ENCODE peak calls at places on chromosome 12, in five cellular contexts. E, O, B, A and D are unnamed samples.

GRCh38 chr12:2003676-2004112 is 563 bp downstream of the DCP1B start:
- DNase-seq in O (no peak), A (no peak), E (no peak), B (peak; percentile 46), D (no peak)

GRCh38 chr12:95446511-95446910 is 27.4 kb upstream of the METAP2 start:
- DNase-seq in A (no peak), O (no peak), E (peak; percentile 67), B (no peak), D (no peak)

GRCh38 chr12:50055831-50056628 is 1.4 kb upstream of the ASIC1 start:
- DNase-seq in E (peak; percentile 67), O (peak; percentile 40), B (peak; percentile 63), A (peak; percentile 64), D (peak; percentile 39)

GRCh38 chr12:78146365-78146772 is 315.7 kb downstream of the NAV3 start:
- DNase-seq in E (no peak), O (no peak), A (peak; percentile 32), B (peak; percentile 43), D (no peak)

GRCh38 chr12:42447371-42447786 is 121.4 kb downstream of the PPHLN1 start:
- DNase-seq in E (no peak), O (no peak), B (no peak), A (no peak), D (no peak)

GRCh38 chr12:118714500-118714899 is 266.8 kb upstream of the SRRM4 start:
- DNase-seq in B (no peak), E (no peak), O (no peak), A (no peak), D (no peak)

GRCh38 chr12:81468206-81468605 is 290.9 kb downstream of the PPFIA2 start:
- DNase-seq in B (peak; percentile 6), A (no peak), E (no peak), O (no peak), D (no peak)

GRCh38 chr12:126811401-126811800 is 1455.6 kb upstream of the TMEM132C start:
- DNase-seq in E (no peak), O (no peak), B (no peak), A (no peak), D (no peak)

GRCh38 chr12:80936642-80937390 is 918 bp downstream of the LIN7A start:
- DNase-seq in E (peak; percentile 79), A (peak; percentile 27), B (peak; percentile 11), O (no peak), D (no peak)

GRCh38 chr12:110270125-110270962 is 10.7 kb upstream of the ATP2A2 start:
- DNase-seq in O (no peak), A (no peak), E (no peak), B (peak; percentile 47), D (no peak)

GRCh38 chr12:53674977-53675700 is 744 bp downstream of the ATP5MC2 start:
- DNase-seq in B (peak; percentile 5), O (no peak), E (no peak), A (peak; percentile 12), D (no peak)

GRCh38 chr12:119178544-119179334 is at the start of gene HSPB8:
- DNase-seq in E (peak; percentile 62), A (no peak), O (no peak), B (peak; percentile 28), D (no peak)

GRCh38 chr12:7031306-7031705 is 13.0 kb upstream of the LPCAT3 start:
- DNase-seq in B (no peak), E (no peak), O (no peak), A (no peak), D (no peak)

GRCh38 chr12:20487519-20487918 is 119.2 kb downstream of the PDE3A start:
- DNase-seq in O (no peak), B (no peak), E (no peak), A (no peak), D (no peak)

GRCh38 chr12:106226884-106227640 is 20.8 kb downstream of the CKAP4 start:
- DNase-seq in B (peak; percentile 81), O (peak; percentile 10), A (peak; percentile 56), E (no peak), D (no peak)

GRCh38 chr12:93979189-93979588 is 169.2 kb upstream of the PLXNC1 start:
- DNase-seq in O (no peak), A (peak; percentile 64), B (peak; percentile 52), E (no peak), D (no peak)

GRCh38 chr12:42014972-42015371 is 129.7 kb downstream of the GXYLT1 start:
- DNase-seq in E (no peak), B (no peak), O (no peak), A (peak; percentile 9), D (no peak)

GRCh38 chr12:62720661-62721330 is 214.2 kb downstream of the PPM1H start:
- DNase-seq in O (no peak), E (no peak), B (no peak), A (no peak), D (no peak)

GRCh38 chr12:128314611-128315010 is 47.6 kb downstream of the TMEM132C start:
- DNase-seq in E (no peak), A (no peak), O (no peak), B (no peak), D (no peak)

GRCh38 chr12:57104292-57104910 is 6.8 kb downstream of the STAT6 start:
- DNase-seq in A (no peak), E (no peak), B (no peak), O (no peak), D (no peak)

GRCh38 chr12:76586764-76587395 is 27.3 kb upstream of the OSBPL8 start:
- DNase-seq in A (peak; percentile 53), E (no peak), B (peak; percentile 67), O (peak; percentile 10), D (no peak)

GRCh38 chr12:31589896-31590729 is 823 bp downstream of the DENND5B start:
- DNase-seq in B (peak; percentile 57), E (peak; percentile 92), O (no peak), A (peak; percentile 70), D (peak; percentile 75)

GRCh38 chr12:103144278-103144677 is 186.8 kb downstream of the ASCL1 start:
- DNase-seq in B (no peak), A (peak; percentile 58), O (no peak), E (no peak), D (no peak)

GRCh38 chr12:68792952-68793351 is 15.0 kb upstream of the MDM2 start:
- DNase-seq in A (peak; percentile 81), B (peak; percentile 55), E (no peak), O (no peak), D (no peak)

GRCh38 chr12:131119936-131120335 is 166.2 kb downstream of the ADGRD1 start:
- DNase-seq in E (peak; percentile 28), O (no peak), A (no peak), B (no peak), D (no peak)

GRCh38 chr12:120261951-120262851 is 3.3 kb downstream of the PXN start:
- DNase-seq in E (peak; percentile 67), B (peak; percentile 97), O (no peak), A (no peak), D (no peak)

GRCh38 chr12:72081787-72082186 is 143.1 kb downstream of the TPH2 start:
- DNase-seq in E (no peak), B (no peak), A (no peak), O (no peak), D (no peak)

GRCh38 chr12:51322452-51322851 is 1.5 kb downstream of the BIN2 start:
- DNase-seq in B (no peak), O (no peak), E (no peak), A (peak; percentile 67), D (no peak)

GRCh38 chr12:119505001-119505400 is 88.6 kb upstream of the TMEM233 start:
- DNase-seq in E (no peak), O (no peak), B (no peak), A (peak; percentile 1), D (no peak)

GRCh38 chr12:122641976-122642375 is 61.2 kb downstream of the HCAR2 start:
- DNase-seq in B (peak; percentile 21), E (no peak), O (no peak), A (no peak), D (no peak)

GRCh38 chr12:42574879-42575278 is 14.7 kb downstream of the PRICKLE1 start:
- DNase-seq in A (no peak), O (no peak), E (no peak), B (no peak), D (no peak)

GRCh38 chr12:105329926-105330282 is 587 bp upstream of the C12orf75 start:
- DNase-seq in B (no peak), A (no peak), E (no peak), O (no peak), D (no peak)

GRCh38 chr12:95574030-95574429 is 22.8 kb upstream of the USP44 start:
- DNase-seq in B (no peak), E (no peak), A (no peak), O (no peak), D (peak; percentile 26)

GRCh38 chr12:46266869-46267617 is 1.8 kb downstream of the SLC38A1 start:
- DNase-seq in O (peak; percentile 52), E (peak; percentile 75), A (peak; percentile 61), B (peak; percentile 65), D (peak; percentile 38)

GRCh38 chr12:131273291-131273845 is 319.7 kb downstream of the ADGRD1 start:
- DNase-seq in O (no peak), B (no peak), E (peak; percentile 61), A (no peak), D (no peak)

DNA sequence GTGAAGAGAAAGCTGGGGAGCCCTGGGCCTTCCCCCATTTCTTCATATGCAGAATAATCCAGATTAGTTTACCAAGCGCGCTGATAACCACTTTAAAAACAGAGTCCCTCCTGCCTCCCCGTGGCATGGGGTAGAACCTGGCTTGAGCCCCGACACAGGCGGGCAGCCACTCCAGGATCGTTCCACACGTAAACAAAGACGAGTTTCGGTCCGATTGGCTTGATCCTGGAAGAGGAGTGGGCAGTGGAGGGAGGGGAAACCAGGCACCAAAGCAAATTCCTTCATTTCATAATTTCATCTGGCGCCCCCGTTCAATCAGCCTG is 909 bp upstream of the GPRC5A start:
- DNase-seq in E (no peak), A (no peak), B (no peak), O (no peak), D (no peak)
- TF ChIP-seq CTCF in E (no peak), A (no peak), B (no peak), O (no peak), D (no peak)

GRCh38 chr12:5549011-5549410 is 117.1 kb downstream of the NTF3 start:
- DNase-seq in B (no peak), A (no peak), O (no peak), E (no peak), D (no peak)
- TF ChIP-seq CTCF in B (no peak), A (no peak), O (no peak), E (no peak), D (no peak)

DNA sequence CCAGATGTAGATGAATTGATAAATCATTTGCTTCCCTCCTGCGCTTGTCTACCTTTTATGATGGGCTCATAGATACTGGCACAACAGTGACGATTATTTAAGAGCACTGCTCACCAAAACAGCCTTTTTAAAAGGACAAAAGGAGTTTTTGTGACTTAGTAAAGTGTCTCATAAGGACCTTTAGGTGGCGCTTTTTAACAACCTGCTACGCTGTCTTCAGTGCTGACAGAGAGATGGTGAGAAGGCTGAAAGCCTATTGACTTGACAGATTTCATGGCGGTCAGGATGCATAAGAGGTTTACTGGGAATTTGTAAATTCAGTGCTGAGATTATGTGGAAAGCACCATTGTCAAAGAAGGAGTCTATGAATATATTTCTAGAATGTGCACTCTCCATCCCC is 87.6 kb downstream of the SLC15A5 start:
- DNase-seq in E (no peak), O (no peak), B (peak; percentile 41), A (peak; percentile 7), D (no peak)
- TF ChIP-seq CTCF in E (no peak), O (no peak), B (peak; percentile 46), A (peak; percentile 10), D (no peak)

DNA sequence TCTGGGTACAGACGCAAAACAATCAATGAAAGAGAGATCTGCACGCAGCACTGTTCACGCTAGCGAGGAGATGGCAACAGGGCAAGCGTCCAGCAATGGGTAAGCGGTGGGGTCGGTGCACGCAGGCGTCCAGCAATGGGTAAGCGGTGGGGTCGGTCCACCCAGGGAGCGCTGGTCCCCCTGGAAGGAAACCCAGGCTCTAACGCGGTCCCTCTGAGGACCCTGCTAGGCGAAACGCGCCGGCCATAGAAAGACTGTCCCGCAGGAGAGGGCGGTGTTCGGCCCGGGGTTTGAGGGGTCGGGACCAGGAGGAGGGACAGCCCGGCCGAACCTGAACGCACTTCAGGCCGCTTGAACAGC is 600 bp upstream of the PGAM5 start:
- DNase-seq in O (no peak), A (peak; percentile 33), B (no peak), E (no peak), D (no peak)
- TF ChIP-seq CTCF in O (no peak), A (no peak), B (no peak), E (no peak), D (no peak)